ENCODE peak calls at places on chromosomes 6 and 20, in four cellular contexts. Z is fibroblast of lung; R is CD8-positive, alpha-beta T cell; T is AG04450. L is an unnamed sample.

GRCh38 chr20:6636209-6637159 is 131.0 kb upstream of the BMP2 start:
- DNase-seq in Z (peak), R (no peak), T (peak), L (no peak)

GRCh38 chr6:109867009-109867969 is 110.8 kb upstream of the GPR6 start:
- DNase-seq in Z (no peak), R (no peak), T (no peak), L (no peak)

GRCh38 chr6:148335582-148335981 is 7.1 kb upstream of the SASH1 start:
- DNase-seq in Z (peak), R (no peak), T (no peak), L (no peak)

GRCh38 chr6:41767112-41767946 is 12.4 kb downstream of the FRS3 start:
- DNase-seq in Z (peak), R (no peak), T (peak), L (no peak)

GRCh38 chr6:156391379-156391777 is 385.8 kb upstream of the ARID1B start:
- DNase-seq in Z (no peak), R (no peak), T (no peak), L (no peak)

GRCh38 chr6:138211048-138211581 is 7.2 kb downstream of the PBOV1 start:
- DNase-seq in Z (no peak), R (no peak), T (no peak), L (no peak)

GRCh38 chr6:108946695-108947094 is 98.5 kb downstream of the ARMC2 start:
- DNase-seq in Z (peak), R (no peak), T (no peak), L (no peak)

GRCh38 chr6:84018453-84019061 is 15.0 kb upstream of the MRAP2 start:
- DNase-seq in Z (no peak), R (no peak), T (no peak), L (no peak)

GRCh38 chr20:50758469-50758868 is 27.1 kb downstream of the PARD6B start:
- DNase-seq in Z (peak), R (no peak), T (no peak), L (no peak)

GRCh38 chr20:24987244-24987643 is 5.3 kb downstream of the APMAP start:
- DNase-seq in Z (no peak), R (peak), T (no peak), L (no peak)

GRCh38 chr20:63829943-63830820 is 882 bp downstream of the ZBTB46 start:
- DNase-seq in Z (no peak), R (no peak), T (no peak), L (no peak)

GRCh38 chr6:112163295-112164257 is 76.2 kb downstream of the FAM229B start:
- DNase-seq in Z (peak), R (peak), T (no peak), L (no peak)

GRCh38 chr6:75128881-75129570 is 76.8 kb downstream of the COL12A1 start:
- DNase-seq in Z (peak), R (no peak), T (no peak), L (no peak)

GRCh38 chr6:150753404-150754184 is 111.9 kb upstream of the MTHFD1L start:
- DNase-seq in Z (no peak), R (no peak), T (no peak), L (no peak)

GRCh38 chr6:103983000-103983399 is 876.7 kb downstream of the HACE1 start:
- DNase-seq in Z (no peak), R (no peak), T (no peak), L (no peak)

GRCh38 chr20:46351357-46352058 is 43.2 kb upstream of the CDH22 start:
- DNase-seq in Z (no peak), R (no peak), T (no peak), L (no peak)

GRCh38 chr20:47146703-47147102 is 209.8 kb downstream of the ZMYND8 start:
- DNase-seq in Z (peak), R (no peak), T (peak), L (no peak)

GRCh38 chr20:50528804-50529351 is 18.7 kb downstream of the PTPN1 start:
- DNase-seq in Z (peak), R (no peak), T (no peak), L (no peak)

GRCh38 chr6:37314803-37315515 is 38.8 kb upstream of the RNF8 start:
- DNase-seq in Z (peak), R (peak), T (no peak), L (no peak)

GRCh38 chr20:45069261-45069660 is 31.7 kb downstream of the KCNS1 start:
- DNase-seq in Z (no peak), R (no peak), T (no peak), L (no peak)

GRCh38 chr6:111844376-111844775 is 28.9 kb downstream of the FYN start:
- DNase-seq in Z (no peak), R (no peak), T (no peak), L (no peak)

GRCh38 chr6:70563540-70563939 is 3.2 kb upstream of the SDHAF4 start:
- DNase-seq in Z (no peak), R (no peak), T (no peak), L (no peak)

GRCh38 chr20:20364747-20365558 is 3.0 kb upstream of the INSM1 start:
- DNase-seq in Z (no peak), R (no peak), T (no peak), L (no peak)

GRCh38 chr6:111992851-111993250 is 61.1 kb upstream of the CCN6 start:
- DNase-seq in Z (no peak), R (peak), T (no peak), L (no peak)

GRCh38 chr6:143090314-143091044 is 29.8 kb downstream of the AIG1 start:
- DNase-seq in Z (no peak), R (no peak), T (no peak), L (no peak)

GRCh38 chr6:28980797-28981390 is 24.2 kb downstream of the ZNF311 start:
- DNase-seq in Z (peak), R (peak), T (peak), L (no peak)

GRCh38 chr6:5412663-5413062 is 151.3 kb downstream of the FARS2 start:
- DNase-seq in Z (no peak), R (no peak), T (no peak), L (no peak)

GRCh38 chr6:6152060-6152459 is 145.3 kb upstream of the NRN1 start:
- DNase-seq in Z (no peak), R (no peak), T (no peak), L (no peak)

GRCh38 chr20:5668529-5668868 is 81.7 kb upstream of the SHLD1 start:
- DNase-seq in Z (no peak), R (no peak), T (no peak), L (no peak)

DNA sequence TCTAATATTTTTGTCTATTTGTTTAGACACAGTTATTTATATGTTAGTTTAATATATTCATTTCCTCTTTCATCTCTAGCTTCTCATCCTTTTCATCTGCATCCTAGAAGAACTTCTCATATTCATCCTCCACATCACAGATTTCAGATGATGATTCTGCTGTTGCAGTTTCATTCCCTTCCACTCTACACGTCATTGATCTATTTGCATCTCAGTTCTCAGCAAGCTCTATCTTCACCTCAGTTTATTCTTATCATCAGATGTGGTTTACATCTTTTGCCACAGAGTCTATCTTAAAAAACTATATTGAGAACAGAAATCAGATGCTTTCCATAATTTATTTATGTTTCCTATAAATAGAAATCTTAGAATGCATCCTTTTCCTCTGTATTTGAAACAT is 13.3 kb downstream of the SLC2A12 start:
- DNase-seq in Z (no peak), R (no peak), T (no peak), L (no peak)
- H3K27ac ChIP-seq in Z (no peak), R (no peak), T (no peak), L (no peak)

GRCh38 chr20:10260316-10260715 is 41.7 kb downstream of the SNAP25 start:
- DNase-seq in Z (no peak), R (no peak), T (no peak), L (no peak)

GRCh38 chr20:10268636-10269035 is 50.0 kb downstream of the SNAP25 start:
- DNase-seq in Z (no peak), R (no peak), T (no peak), L (no peak)

GRCh38 chr20:10261702-10262101 is 43.1 kb downstream of the SNAP25 start:
- DNase-seq in Z (no peak), R (no peak), T (no peak), L (no peak)

GRCh38 chr20:10263385-10264165 is 44.9 kb downstream of the SNAP25 start:
- DNase-seq in Z (peak), R (no peak), T (no peak), L (no peak)

GRCh38 chr20:10264166-10264558 is 45.5 kb downstream of the SNAP25 start:
- DNase-seq in Z (no peak), R (no peak), T (no peak), L (no peak)
- H3K27ac ChIP-seq in Z (no peak), R (no peak), T (no peak), L (no peak)

GRCh38 chr6:19715166-19715558 is 122.0 kb upstream of the ID4 start:
- DNase-seq in Z (peak), R (no peak), T (no peak), L (no peak)
- H3K27ac ChIP-seq in Z (no peak), R (no peak), T (no peak), L (no peak)

GRCh38 chr20:34954905-34955231 is 738 bp downstream of the GSS start:
- DNase-seq in Z (peak), R (no peak), T (no peak), L (no peak)
- H3K27ac ChIP-seq in Z (peak), R (peak), T (peak), L (peak)

GRCh38 chr6:15549371-15549770 is 113.5 kb downstream of the DTNBP1 start:
- DNase-seq in Z (no peak), R (no peak), T (no peak), L (no peak)

GRCh38 chr6:15553031-15553430 is 109.8 kb downstream of the DTNBP1 start:
- DNase-seq in Z (no peak), R (no peak), T (no peak), L (no peak)

GRCh38 chr6:15551798-15552197 is 111.0 kb downstream of the DTNBP1 start:
- DNase-seq in Z (peak), R (no peak), T (no peak), L (no peak)

GRCh38 chr6:15550724-15551123 is 112.1 kb downstream of the DTNBP1 start:
- DNase-seq in Z (no peak), R (no peak), T (no peak), L (no peak)

DNA sequence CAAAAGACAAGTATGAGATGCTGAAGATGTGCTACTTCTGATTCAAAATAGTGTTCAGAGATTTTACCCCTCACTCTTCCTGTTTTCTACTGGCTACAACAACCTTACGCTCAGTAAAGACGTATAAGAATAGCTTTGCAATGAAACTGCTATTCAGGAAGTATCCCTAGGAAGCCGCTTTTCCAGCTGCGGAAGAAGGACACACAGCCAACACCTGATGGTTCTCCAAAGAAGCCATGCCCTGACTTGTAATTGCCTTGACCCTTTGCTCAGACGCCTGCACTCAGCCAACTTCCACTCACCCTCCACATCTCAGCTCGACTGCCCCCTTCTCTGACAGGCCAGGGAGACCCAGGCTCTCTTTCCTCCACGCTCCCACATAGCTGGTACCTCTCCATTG is 111.6 kb downstream of the DTNBP1 start:
- DNase-seq in Z (no peak), R (no peak), T (no peak), L (no peak)
- H3K27ac ChIP-seq in Z (no peak), R (no peak), T (no peak), L (no peak)

GRCh38 chr6:145428656-145429173 is 306.6 kb downstream of the EPM2A start:
- DNase-seq in Z (peak), R (no peak), T (no peak), L (no peak)

GRCh38 chr6:145423936-145424335 is 311.4 kb downstream of the EPM2A start:
- DNase-seq in Z (no peak), R (no peak), T (no peak), L (no peak)

DNA sequence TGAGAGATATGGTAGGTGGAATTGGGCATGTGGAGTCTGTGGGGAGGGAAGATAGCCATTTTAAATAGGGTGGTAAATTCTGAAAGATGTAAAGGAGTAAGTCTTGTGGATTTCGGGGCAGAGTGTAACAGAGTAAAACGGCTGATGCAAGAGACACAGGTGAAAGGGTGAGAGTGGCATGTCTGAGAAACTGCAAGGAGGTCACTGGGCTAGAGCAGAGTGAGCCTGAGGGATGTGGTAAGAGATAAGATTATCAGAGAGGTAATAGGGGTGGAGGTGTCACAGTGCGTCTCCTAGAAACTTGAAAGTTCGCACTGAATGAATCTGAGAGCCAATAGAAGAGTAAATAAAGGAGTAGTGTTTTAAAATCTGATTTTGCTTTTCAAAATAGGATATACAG is 308.1 kb downstream of the EPM2A start:
- DNase-seq in Z (no peak), R (no peak), T (no peak), L (no peak)
- H3K27ac ChIP-seq in Z (no peak), R (no peak), T (no peak), L (no peak)

GRCh38 chr6:17984399-17984798 is 3.0 kb downstream of the KIF13A start:
- DNase-seq in Z (no peak), R (no peak), T (no peak), L (no peak)

GRCh38 chr6:17984822-17985660 is 2.4 kb downstream of the KIF13A start:
- DNase-seq in Z (no peak), R (no peak), T (no peak), L (no peak)

GRCh38 chr6:17987576-17988421 is at the start of gene KIF13A:
- DNase-seq in Z (peak), R (peak), T (no peak), L (no peak)

GRCh38 chr6:17986656-17987575 is 519 bp downstream of the KIF13A start:
- DNase-seq in Z (peak), R (no peak), T (no peak), L (no peak)

GRCh38 chr6:17985934-17986655 is 1.3 kb downstream of the KIF13A start:
- DNase-seq in Z (no peak), R (no peak), T (no peak), L (no peak)
- H3K27ac ChIP-seq in Z (peak), R (no peak), T (no peak), L (peak)

DNA sequence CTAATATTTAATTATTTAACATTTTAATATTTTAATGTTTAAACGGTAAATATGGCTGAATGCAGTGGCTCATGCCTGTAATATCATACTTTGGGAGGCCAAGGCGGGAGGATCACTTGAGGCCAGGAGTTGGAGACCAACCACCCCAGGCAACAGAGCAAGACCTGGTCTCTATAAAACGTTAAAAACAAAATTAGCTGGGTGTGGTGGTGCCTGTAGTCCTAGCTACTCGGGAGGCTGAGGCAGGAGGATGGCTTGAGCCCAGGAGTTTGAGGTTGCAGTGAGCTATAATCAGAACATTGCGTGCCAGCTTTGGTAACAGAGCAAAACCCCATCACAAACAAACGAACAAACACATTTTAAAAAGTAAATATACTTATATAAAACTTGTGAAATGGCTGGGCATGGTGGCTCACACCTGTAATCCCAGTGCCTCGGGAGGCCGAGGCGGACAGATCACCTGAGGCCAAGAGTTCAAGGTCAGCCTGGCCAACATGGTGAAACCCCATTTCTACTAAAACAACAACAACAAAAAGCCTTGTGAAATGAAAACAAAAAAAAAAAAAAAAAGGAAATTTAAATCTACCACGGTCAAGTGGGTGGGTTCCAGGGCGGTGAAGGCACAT is 8.2 kb downstream of the SRXN1 start:
- DNase-seq in Z (no peak), R (no peak), T (no peak), L (no peak)
- H3K27ac ChIP-seq in Z (no peak), R (no peak), T (no peak), L (no peak)

GRCh38 chr6:16224409-16224808 is 14.0 kb upstream of the GMPR start:
- DNase-seq in Z (no peak), R (no peak), T (no peak), L (no peak)

GRCh38 chr6:16227048-16227562 is 11.3 kb upstream of the GMPR start:
- DNase-seq in Z (no peak), R (no peak), T (no peak), L (no peak)

GRCh38 chr6:16227605-16228004 is 10.8 kb upstream of the GMPR start:
- DNase-seq in Z (no peak), R (no peak), T (no peak), L (no peak)

GRCh38 chr6:16223362-16223761 is 15.0 kb upstream of the GMPR start:
- DNase-seq in Z (no peak), R (no peak), T (no peak), L (no peak)

GRCh38 chr6:16222826-16223225 is 15.6 kb upstream of the GMPR start:
- DNase-seq in Z (no peak), R (no peak), T (no peak), L (no peak)
- H3K27ac ChIP-seq in Z (no peak), R (no peak), T (no peak), L (no peak)

L was measured in keratinocyte.